ENCODE peak calls at places on chromosomes 7 and 10, in four cellular contexts. V, M, K and R are unnamed samples.
A peak's percentile ranks its signal among the peaks of the same experiment; 100 is the strongest.

GRCh38 chr7:149072438-149072775 is 18.1 kb downstream of the ZNF786 start:
- DNase-seq in V (no peak), K (no peak), M (no peak), R (no peak)

GRCh38 chr10:124539935-124540641 is 78.5 kb downstream of the LHPP start:
- DNase-seq in M (peak; percentile 85), K (peak; percentile 26), V (peak; percentile 73), R (no peak)

GRCh38 chr10:93471110-93471651 is 11.0 kb downstream of the MYOF start:
- DNase-seq in V (peak; percentile 80), M (no peak), K (peak; percentile 97), R (peak; percentile 97)

GRCh38 chr10:43262043-43262901 is 4.6 kb downstream of the RASGEF1A start:
- DNase-seq in K (no peak), M (peak; percentile 93), V (peak; percentile 54), R (no peak)

GRCh38 chr10:44030132-44030531 is 354.8 kb downstream of the CXCL12 start:
- DNase-seq in K (no peak), V (no peak), M (peak; percentile 48), R (no peak)

GRCh38 chr10:126972622-126973414 is 67.6 kb downstream of the DOCK1 start:
- DNase-seq in V (peak; percentile 79), K (peak; percentile 96), M (no peak), R (peak; percentile 95)

GRCh38 chr7:43232376-43232775 is 119.9 kb downstream of the HECW1 start:
- DNase-seq in V (no peak), M (no peak), K (no peak), R (no peak)

GRCh38 chr10:5744849-5745248 is 60.2 kb downstream of the TASOR2 start:
- DNase-seq in V (no peak), K (no peak), M (no peak), R (no peak)

GRCh38 chr7:11228515-11228914 is 254.8 kb downstream of the PHF14 start:
- DNase-seq in M (no peak), K (peak; percentile 11), V (no peak), R (no peak)

GRCh38 chr10:88725798-88726197 is 19.7 kb downstream of the LIPK start:
- DNase-seq in K (no peak), V (no peak), M (no peak), R (no peak)

GRCh38 chr10:30812018-30812851 is 182.7 kb upstream of the LYZL2 start:
- DNase-seq in M (no peak), V (peak; percentile 55), K (peak; percentile 97), R (peak; percentile 97)

GRCh38 chr10:57716884-57717283 is 550.8 kb downstream of the IPMK start:
- DNase-seq in V (peak; percentile 25), M (peak; percentile 7), K (peak; percentile 32), R (peak; percentile 4)

DNA sequence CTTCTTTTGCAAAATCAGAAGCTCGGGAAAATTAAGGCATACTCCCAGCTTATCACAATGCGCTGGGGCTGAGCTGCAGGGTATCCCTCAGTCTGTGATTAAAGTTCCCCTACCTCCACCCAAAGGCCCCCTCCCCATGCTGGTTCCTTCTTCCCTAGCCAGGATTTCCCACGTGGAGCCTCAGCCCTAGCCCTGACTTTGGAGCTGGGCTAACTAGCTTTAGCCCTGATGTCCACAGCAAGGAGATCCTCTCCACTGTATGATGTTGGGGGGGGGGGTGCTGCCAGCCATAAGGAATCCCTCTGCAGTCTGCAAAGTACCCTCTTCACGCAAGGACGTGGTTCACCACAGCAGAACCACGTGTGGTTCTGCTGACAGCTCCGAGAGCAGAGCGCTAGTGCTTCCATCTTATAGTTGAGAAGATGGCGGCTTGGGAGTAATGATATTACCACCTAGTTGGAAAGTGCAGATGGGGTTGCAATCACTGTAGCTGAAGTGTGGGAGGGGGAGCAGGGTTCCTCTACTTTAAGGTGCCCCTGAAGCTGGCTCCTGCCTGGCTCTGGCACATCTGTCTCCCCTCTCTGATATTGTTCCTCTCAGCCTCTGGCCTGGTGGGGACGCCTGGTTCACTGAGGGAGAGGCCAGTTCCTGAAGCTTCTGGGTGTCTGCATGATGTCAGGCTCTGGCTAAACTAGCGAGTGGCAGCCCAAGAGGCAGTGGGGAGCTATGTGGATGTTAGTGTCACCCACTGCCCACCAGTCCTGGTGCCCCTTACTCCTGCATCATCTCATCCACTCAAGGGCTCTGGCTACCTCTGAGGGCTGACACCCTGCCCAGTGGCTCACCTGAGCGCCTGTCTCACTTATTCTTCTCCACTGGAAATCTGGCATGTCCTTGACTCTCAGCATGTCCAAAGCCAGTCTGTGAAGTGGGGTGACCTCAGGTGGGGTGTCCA is 270.7 kb downstream of the RPS24 start:
- DNase-seq in K (no peak), M (no peak), V (no peak), R (no peak)
- H3K27ac ChIP-seq in K (no peak overlapping the region), M (no peak overlapping the region), V (no peak overlapping the region), R (no peak overlapping the region)

GRCh38 chr7:157459966-157460365 is 123.2 kb downstream of the DNAJB6 start:
- DNase-seq in K (no peak), V (no peak), M (no peak), R (no peak)

GRCh38 chr7:157461805-157462771 is 125.3 kb downstream of the DNAJB6 start:
- DNase-seq in K (no peak), M (no peak), V (no peak), R (no peak)

GRCh38 chr7:157460721-157461120 is 123.9 kb downstream of the DNAJB6 start:
- DNase-seq in V (no peak), M (no peak), K (no peak), R (no peak)

GRCh38 chr7:157457355-157458253 is 120.8 kb downstream of the DNAJB6 start:
- DNase-seq in V (no peak), M (peak; percentile 30), K (no peak), R (no peak)

GRCh38 chr7:157458254-157458633 is 121.4 kb downstream of the DNAJB6 start:
- DNase-seq in M (no peak), V (no peak), K (no peak), R (no peak)
- TF ChIP-seq EZH2 in M (no peak), V (no peak), K (no peak), R (no peak)

GRCh38 chr10:112915590-112916572 is 34.2 kb upstream of the TCF7L2 start:
- DNase-seq in K (peak; percentile 54), M (no peak), V (peak; percentile 81), R (peak; percentile 48)
- H2AFZ ChIP-seq in K (no peak overlapping the region), M (no peak overlapping the region), V (no peak overlapping the region), R (peak overlapping the region; percentile 30)

GRCh38 chr7:30135551-30136271 is 925 bp downstream of the MTURN start:
- DNase-seq in K (peak; percentile 60), M (peak; percentile 66), V (peak; percentile 78), R (peak; percentile 57)
- H3K27ac ChIP-seq in K (peak overlapping the region; percentile 50), M (no peak overlapping the region), V (peak overlapping the region; percentile 97), R (no peak overlapping the region)